ENCODE peak calls at places on chromosomes 5 and 9, in four cellular contexts. D, G, K and W are unnamed samples.

GRCh38 chr9:109922617-109923260 is 142.7 kb downstream of the PALM2AKAP2 start:
- DNase-seq in K (no peak), G (no peak), D (no peak), W (no peak)

GRCh38 chr9:98822661-98823060 is 15.2 kb downstream of the GALNT12 start:
- DNase-seq in G (no peak), D (no peak), K (no peak), W (no peak)

GRCh38 chr5:170554566-170555267 is 50.9 kb downstream of the KCNIP1 start:
- DNase-seq in K (no peak), G (peak), D (no peak), W (peak)

GRCh38 chr5:138686668-138687067 is 66.6 kb upstream of the CTNNA1 start:
- DNase-seq in D (no peak), K (no peak), G (no peak), W (peak)

GRCh38 chr5:57825026-57825683 is 342.5 kb upstream of the ACTBL2 start:
- DNase-seq in K (no peak), G (no peak), D (no peak), W (peak)

GRCh38 chr5:122183098-122183794 is 53.9 kb downstream of the ZNF474 start:
- DNase-seq in D (no peak), K (no peak), G (peak), W (peak)

GRCh38 chr9:114286146-114286679 is 36.7 kb upstream of the ORM1 start:
- DNase-seq in D (no peak), K (no peak), G (peak), W (no peak)

GRCh38 chr9:8284835-8285234 is 485.3 kb upstream of the DMAC1 start:
- DNase-seq in K (no peak), D (no peak), G (no peak), W (no peak)

GRCh38 chr9:95383198-95383673 is 65.7 kb upstream of the FANCC start:
- DNase-seq in G (no peak), D (no peak), K (no peak), W (peak)

GRCh38 chr5:132437604-132438275 is 52.8 kb downstream of the IRF1 start:
- DNase-seq in D (peak), G (peak), K (peak), W (peak)

GRCh38 chr9:107755267-107755666 is 265.7 kb upstream of the KLF4 start:
- DNase-seq in G (no peak), K (no peak), D (no peak), W (peak)

GRCh38 chr5:163350083-163350482 is 87.3 kb upstream of the CCNG1 start:
- DNase-seq in D (no peak), K (no peak), G (no peak), W (no peak)

GRCh38 chr5:145825751-145826180 is 9.4 kb downstream of the PRELID2 start:
- DNase-seq in G (no peak), D (peak), K (peak), W (no peak)

GRCh38 chr5:116573617-116574431 is 799 bp downstream of the SEMA6A start:
- DNase-seq in G (peak), D (peak), K (no peak), W (peak)

GRCh38 chr9:113934826-113935676 is 58.9 kb downstream of the ZNF618 start:
- DNase-seq in G (no peak), D (no peak), K (no peak), W (peak)

GRCh38 chr5:71887680-71888079 is 168.6 kb downstream of the CARTPT start:
- DNase-seq in G (no peak), K (peak), D (peak), W (no peak)

GRCh38 chr9:87678650-87679355 is 47.1 kb upstream of the CTSL start:
- DNase-seq in K (no peak), G (no peak), D (peak), W (no peak)

GRCh38 chr9:116168231-116168630 is 14.6 kb downstream of the PAPPA start:
- DNase-seq in K (no peak), D (no peak), G (no peak), W (no peak)

GRCh38 chr9:3508078-3508431 is 17.7 kb downstream of the RFX3 start:
- DNase-seq in D (no peak), G (no peak), K (no peak), W (no peak)

GRCh38 chr9:18947772-18948391 is 85.1 kb downstream of the SAXO1 start:
- DNase-seq in D (no peak), K (no peak), G (no peak), W (no peak)

GRCh38 chr9:28774433-28775029 is 1201.2 kb upstream of the C9orf72 start:
- DNase-seq in G (no peak), D (peak), K (no peak), W (no peak)

GRCh38 chr5:76689321-76690026 is 26.5 kb upstream of the F2R start:
- DNase-seq in K (no peak), G (no peak), D (no peak), W (peak)

GRCh38 chr9:19720374-19720773 is 68.5 kb downstream of the SLC24A2 start:
- DNase-seq in K (no peak), G (no peak), D (peak), W (no peak)

GRCh38 chr5:151628112-151628823 is 37.1 kb upstream of the FAT2 start:
- DNase-seq in D (no peak), K (no peak), G (no peak), W (no peak)

GRCh38 chr5:104016650-104017049 is 454.1 kb upstream of the NUDT12 start:
- DNase-seq in K (no peak), G (no peak), D (no peak), W (no peak)

GRCh38 chr9:16821344-16821743 is 49.1 kb downstream of the BNC2 start:
- DNase-seq in G (no peak), D (no peak), K (no peak), W (no peak)

GRCh38 chr5:7628248-7628647 is 222.7 kb downstream of the CFAP90 start:
- DNase-seq in K (no peak), G (no peak), D (no peak), W (no peak)

GRCh38 chr5:51382759-51383493 is at the start of gene ISL1:
- DNase-seq in D (peak), G (no peak), K (no peak), W (peak)

GRCh38 chr5:146902471-146902870 is 23.9 kb upstream of the PPP2R2B start:
- DNase-seq in D (no peak), K (no peak), G (no peak), W (no peak)

GRCh38 chr9:134604834-134605233 is 36.8 kb upstream of the COL5A1 start:
- DNase-seq in D (no peak), K (no peak), G (no peak), W (no peak)

GRCh38 chr5:152332696-152333095 is 72.4 kb downstream of the NMUR2 start:
- DNase-seq in K (no peak), G (no peak), D (no peak), W (no peak)

GRCh38 chr9:121156263-121156731 is 45.4 kb downstream of the RAB14 start:
- DNase-seq in K (peak), D (no peak), G (no peak), W (no peak)

GRCh38 chr5:107670927-107671741 is at the start of gene EFNA5:
- DNase-seq in G (peak), D (peak), K (no peak), W (no peak)

GRCh38 chr9:114248274-114248673 is 74.6 kb upstream of the ORM1 start:
- DNase-seq in K (no peak), G (no peak), D (no peak), W (no peak)

GRCh38 chr9:33154368-33154767 is 12.8 kb downstream of the B4GALT1 start:
- DNase-seq in K (no peak), G (no peak), D (no peak), W (no peak)

GRCh38 chr9:33153666-33154065 is 13.5 kb downstream of the B4GALT1 start:
- DNase-seq in K (no peak), G (no peak), D (no peak), W (no peak)

GRCh38 chr9:33151007-33151557 is 16.1 kb downstream of the B4GALT1 start:
- DNase-seq in D (peak), K (no peak), G (no peak), W (peak)

GRCh38 chr9:33151601-33152000 is 15.5 kb downstream of the B4GALT1 start:
- DNase-seq in D (no peak), G (no peak), K (no peak), W (no peak)

GRCh38 chr9:33153001-33153400 is 14.1 kb downstream of the B4GALT1 start:
- DNase-seq in D (no peak), G (no peak), K (no peak), W (no peak)
- H3K4me3 ChIP-seq in D (no peak), G (no peak), K (no peak), W (no peak)

DNA sequence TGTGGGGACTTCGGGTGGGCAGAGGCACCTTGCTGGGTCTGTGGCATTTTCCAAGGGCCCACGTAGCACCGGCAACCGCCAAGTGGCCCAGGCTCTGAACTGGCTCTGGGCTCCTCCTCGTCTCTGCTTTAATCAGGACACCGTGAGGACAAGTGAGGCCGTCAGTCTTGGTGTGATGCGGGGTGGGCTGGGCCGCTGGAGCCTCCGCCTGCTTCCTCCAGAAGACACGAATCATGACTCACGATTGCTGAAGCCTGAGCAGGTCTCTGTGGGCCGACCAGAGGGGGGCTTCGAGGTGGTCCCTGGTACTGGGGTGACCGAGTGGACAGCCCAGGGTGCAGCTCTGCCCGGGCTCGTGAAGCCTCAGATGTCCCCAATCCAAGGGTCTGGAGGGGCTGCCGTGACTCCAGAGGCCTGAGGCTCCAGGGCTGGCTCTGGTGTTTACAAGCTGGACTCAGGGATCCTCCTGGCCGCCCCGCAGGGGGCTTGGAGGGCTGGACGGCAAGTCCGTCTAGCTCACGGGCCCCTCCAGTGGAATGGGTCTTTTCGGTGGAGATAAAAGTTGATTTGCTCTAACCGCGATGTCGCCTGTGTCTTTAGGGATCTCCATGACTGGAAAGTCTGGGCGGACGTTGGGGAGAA is 5.8 kb downstream of the DPP7 start:
- DNase-seq in G (no peak), K (no peak), D (no peak), W (no peak)
- H3K27ac ChIP-seq in G (no peak), K (no peak), D (no peak), W (no peak)

DNA sequence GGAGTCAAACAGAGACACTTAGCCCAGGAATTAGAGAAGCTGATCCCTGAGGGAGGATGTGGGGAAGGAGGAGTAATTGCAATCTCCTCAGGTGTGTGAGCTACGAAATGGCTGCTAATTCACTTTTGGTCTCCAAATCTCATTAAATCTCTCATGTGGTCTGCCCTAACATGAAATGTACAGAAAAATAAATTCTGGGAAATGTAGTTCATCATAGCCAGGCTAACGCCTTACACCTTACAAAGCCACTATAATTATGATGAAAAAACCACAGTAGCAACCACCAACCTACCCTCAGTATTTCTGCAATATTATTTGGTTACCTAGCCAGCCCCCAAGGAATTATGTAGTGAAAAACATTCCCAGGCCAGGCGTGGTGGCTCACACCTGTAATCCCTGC is 354.0 kb downstream of the TMEM167A start:
- DNase-seq in D (no peak), G (no peak), K (no peak), W (no peak)
- H3K4me3 ChIP-seq in D (no peak), G (no peak), K (no peak), W (no peak)

GRCh38 chr5:52880541-52880940 is 92.8 kb downstream of the ITGA1 start:
- DNase-seq in K (no peak), G (no peak), D (no peak), W (no peak)

GRCh38 chr5:52881468-52881867 is 93.8 kb downstream of the ITGA1 start:
- DNase-seq in G (no peak), K (no peak), D (no peak), W (no peak)

GRCh38 chr5:52875827-52876226 is 88.1 kb downstream of the ITGA1 start:
- DNase-seq in K (no peak), D (no peak), G (no peak), W (no peak)

GRCh38 chr5:52878671-52879070 is 91.0 kb downstream of the ITGA1 start:
- DNase-seq in G (no peak), D (no peak), K (no peak), W (no peak)

GRCh38 chr5:52876456-52876855 is 88.7 kb downstream of the ITGA1 start:
- DNase-seq in K (no peak), D (no peak), G (no peak), W (no peak)
- H3K27ac ChIP-seq in K (no peak), D (no peak), G (no peak), W (no peak)

GRCh38 chr9:35353731-35354365 is 136.1 kb upstream of the RUSC2 start:
- DNase-seq in D (no peak), G (no peak), K (no peak), W (no peak)

GRCh38 chr9:35350212-35350611 is 139.7 kb upstream of the RUSC2 start:
- DNase-seq in K (no peak), D (no peak), G (no peak), W (no peak)

GRCh38 chr9:35349287-35349990 is 140.5 kb upstream of the RUSC2 start:
- DNase-seq in G (no peak), D (no peak), K (no peak), W (no peak)

GRCh38 chr9:35348109-35348508 is 141.8 kb upstream of the RUSC2 start:
- DNase-seq in D (no peak), G (no peak), K (no peak), W (no peak)

GRCh38 chr9:35350827-35351549 is 138.9 kb upstream of the RUSC2 start:
- DNase-seq in K (no peak), D (no peak), G (no peak), W (no peak)
- H3K4me3 ChIP-seq in K (no peak), D (no peak), G (no peak), W (no peak)